ENCODE peak calls at places on chromosomes 3 and 15, in nine cellular contexts. I, K, U, V, T, C, J, Z and S are unnamed samples.

GRCh38 chr15:74129411-74130088 is 836 bp upstream of the ISLR2 start:
- DNase-seq in I (no peak), K (no peak), U (no peak), V (no peak), T (no peak), C (no peak), J (no peak), Z (no peak), S (no peak)

GRCh38 chr3:179651687-179652466 is 963 bp upstream of the USP13 start:
- DNase-seq in I (no peak), K (no peak), U (no peak), V (no peak), T (no peak), C (peak), J (no peak), Z (no peak), S (no peak)

GRCh38 chr3:50689558-50689957 is 14.8 kb downstream of the DOCK3 start:
- DNase-seq in I (no peak), K (no peak), U (no peak), V (no peak), T (no peak), C (no peak), J (no peak), Z (no peak), S (no peak)

GRCh38 chr3:26962419-26963355 is 340.1 kb downstream of the LRRC3B start:
- DNase-seq in I (no peak), K (no peak), U (no peak), V (no peak), T (no peak), C (no peak), J (no peak), Z (no peak), S (no peak)

GRCh38 chr15:29045717-29046116 is 159.9 kb downstream of the APBA2 start:
- DNase-seq in I (peak), K (no peak), U (peak), V (no peak), T (no peak), C (peak), J (no peak), Z (no peak), S (no peak)

GRCh38 chr3:160403028-160403545 is 3.6 kb downstream of the SMC4 start:
- DNase-seq in I (no peak), K (no peak), U (no peak), V (no peak), T (no peak), C (no peak), J (no peak), Z (no peak), S (no peak)

GRCh38 chr3:141878812-141879211 is 2.4 kb downstream of the ATP1B3 start:
- DNase-seq in I (no peak), K (no peak), U (peak), V (no peak), T (no peak), C (no peak), J (no peak), Z (no peak), S (peak)

GRCh38 chr3:188607810-188608209 is 453.9 kb downstream of the LPP start:
- DNase-seq in I (no peak), K (no peak), U (no peak), V (no peak), T (no peak), C (no peak), J (no peak), Z (no peak), S (no peak)

GRCh38 chr15:56918907-56919707 is 663 bp downstream of the TCF12 start:
- DNase-seq in I (peak), K (peak), U (peak), V (peak), T (peak), C (peak), J (peak), Z (peak), S (peak)

GRCh38 chr3:46145147-46145546 is 63.0 kb downstream of the CCR1 start:
- DNase-seq in I (no peak), K (no peak), U (no peak), V (no peak), T (no peak), C (no peak), J (no peak), Z (no peak), S (no peak)

GRCh38 chr3:135865554-135865953 is 100.0 kb upstream of the PPP2R3A start:
- DNase-seq in I (no peak), K (no peak), U (no peak), V (no peak), T (no peak), C (peak), J (no peak), Z (no peak), S (no peak)

GRCh38 chr15:38225381-38225780 is 27.3 kb upstream of the SPRED1 start:
- DNase-seq in I (no peak), K (no peak), U (no peak), V (no peak), T (no peak), C (no peak), J (no peak), Z (no peak), S (no peak)

GRCh38 chr3:127671523-127672428 is 976 bp upstream of the ABTB1 start:
- DNase-seq in I (peak), K (peak), U (peak), V (no peak), T (no peak), C (peak), J (no peak), Z (peak), S (no peak)

GRCh38 chr3:84108442-84108971 is 850.3 kb upstream of the CADM2 start:
- DNase-seq in I (no peak), K (no peak), U (peak), V (no peak), T (no peak), C (no peak), J (no peak), Z (no peak), S (no peak)

GRCh38 chr3:128317101-128317697 is 149.5 kb downstream of the DNAJB8 start:
- DNase-seq in I (peak), K (no peak), U (no peak), V (no peak), T (no peak), C (no peak), J (no peak), Z (peak), S (peak)

GRCh38 chr3:134852132-134852531 is 57.1 kb downstream of the EPHB1 start:
- DNase-seq in I (no peak), K (no peak), U (no peak), V (no peak), T (no peak), C (no peak), J (no peak), Z (no peak), S (no peak)

GRCh38 chr3:43872301-43872700 is 181.6 kb downstream of the ABHD5 start:
- DNase-seq in I (no peak), K (no peak), U (peak), V (no peak), T (no peak), C (peak), J (no peak), Z (no peak), S (no peak)

GRCh38 chr3:37693791-37694194 is 167.9 kb upstream of the CTDSPL start:
- DNase-seq in I (no peak), K (no peak), U (no peak), V (no peak), T (no peak), C (no peak), J (no peak), Z (no peak), S (no peak)

GRCh38 chr3:13424865-13425605 is 4.9 kb upstream of the NUP210 start:
- DNase-seq in I (no peak), K (no peak), U (no peak), V (no peak), T (no peak), C (no peak), J (no peak), Z (no peak), S (no peak)

GRCh38 chr15:78992416-78993256 is 47.8 kb upstream of the CTSH start:
- DNase-seq in I (no peak), K (no peak), U (no peak), V (no peak), T (no peak), C (no peak), J (no peak), Z (no peak), S (peak)

GRCh38 chr15:70219256-70219919 is 121.7 kb upstream of the TLE3 start:
- DNase-seq in I (no peak), K (no peak), U (no peak), V (no peak), T (no peak), C (no peak), J (peak), Z (no peak), S (no peak)

GRCh38 chr3:25967385-25967784 is 177.5 kb downstream of the OXSM start:
- DNase-seq in I (no peak), K (no peak), U (no peak), V (no peak), T (no peak), C (no peak), J (no peak), Z (no peak), S (no peak)

GRCh38 chr3:55935241-55935640 is 448.1 kb upstream of the WNT5A start:
- DNase-seq in I (no peak), K (no peak), U (no peak), V (no peak), T (no peak), C (no peak), J (no peak), Z (no peak), S (no peak)

GRCh38 chr15:85579957-85580694 is 199.7 kb downstream of the AKAP13 start:
- DNase-seq in I (no peak), K (no peak), U (no peak), V (no peak), T (no peak), C (no peak), J (no peak), Z (no peak), S (no peak)

GRCh38 chr3:125054436-125055164 is 1.2 kb downstream of the HEG1 start:
- DNase-seq in I (no peak), K (no peak), U (peak), V (no peak), T (no peak), C (peak), J (no peak), Z (no peak), S (no peak)

GRCh38 chr3:145557405-145557804 is 603.6 kb downstream of the PLOD2 start:
- DNase-seq in I (no peak), K (no peak), U (no peak), V (no peak), T (no peak), C (no peak), J (no peak), Z (no peak), S (peak)

GRCh38 chr15:29050870-29051269 is 165.1 kb downstream of the APBA2 start:
- DNase-seq in I (no peak), K (no peak), U (no peak), V (no peak), T (no peak), C (peak), J (no peak), Z (no peak), S (no peak)

GRCh38 chr15:60444289-60444912 is 34.5 kb downstream of the ICE2 start:
- DNase-seq in I (no peak), K (no peak), U (peak), V (no peak), T (no peak), C (no peak), J (no peak), Z (no peak), S (no peak)